ENCODE peak calls at places on chromosomes 5 and 9, in nine cellular contexts. One of them, this sample, is unnamed.

GRCh38 chr5:139064613-139065012 is 133.6 kb downstream of the SIL1 start:
- DNase-seq in caudate nucleus: no peak
- DNase-seq in T47D: no peak
- DNase-seq in prostate gland: no peak
- DNase-seq in CD4-positive, alpha-beta T cell: no peak
- DNase-seq in uterus: no peak
- DNase-seq in activated T-helper 1 cell treated with Interleukin-2 at 50 U/mL for 16 hours: no peak
- DNase-seq in anterior cingulate cortex: no peak
- DNase-seq in COR-L47: no peak
- DNase-seq in this sample: no peak

GRCh38 chr9:92406506-92406905 is 2.1 kb upstream of the OGN start:
- DNase-seq in caudate nucleus: no peak
- DNase-seq in T47D: no peak
- DNase-seq in prostate gland: peak
- DNase-seq in CD4-positive, alpha-beta T cell: no peak
- DNase-seq in uterus: no peak
- DNase-seq in activated T-helper 1 cell treated with Interleukin-2 at 50 U/mL for 16 hours: peak
- DNase-seq in anterior cingulate cortex: peak
- DNase-seq in COR-L47: no peak
- DNase-seq in this sample: no peak

GRCh38 chr9:93298498-93299417 is 114.8 kb downstream of the WNK2 start:
- DNase-seq in caudate nucleus: no peak
- DNase-seq in T47D: no peak
- DNase-seq in prostate gland: no peak
- DNase-seq in CD4-positive, alpha-beta T cell: no peak
- DNase-seq in uterus: no peak
- DNase-seq in activated T-helper 1 cell treated with Interleukin-2 at 50 U/mL for 16 hours: no peak
- DNase-seq in anterior cingulate cortex: no peak
- DNase-seq in COR-L47: no peak
- DNase-seq in this sample: no peak

GRCh38 chr5:72325566-72326297 is 5.6 kb downstream of the PTCD2 start:
- DNase-seq in caudate nucleus: no peak
- DNase-seq in T47D: no peak
- DNase-seq in prostate gland: no peak
- DNase-seq in CD4-positive, alpha-beta T cell: no peak
- DNase-seq in uterus: no peak
- DNase-seq in activated T-helper 1 cell treated with Interleukin-2 at 50 U/mL for 16 hours: no peak
- DNase-seq in anterior cingulate cortex: no peak
- DNase-seq in COR-L47: no peak
- DNase-seq in this sample: no peak

GRCh38 chr9:94108584-94108983 is 24.3 kb downstream of the PTPDC1 start:
- DNase-seq in caudate nucleus: no peak
- DNase-seq in T47D: no peak
- DNase-seq in prostate gland: no peak
- DNase-seq in CD4-positive, alpha-beta T cell: no peak
- DNase-seq in uterus: no peak
- DNase-seq in activated T-helper 1 cell treated with Interleukin-2 at 50 U/mL for 16 hours: no peak
- DNase-seq in anterior cingulate cortex: peak
- DNase-seq in COR-L47: no peak
- DNase-seq in this sample: no peak

GRCh38 chr9:76564300-76564699 is 105.3 kb downstream of the GCNT1 start:
- DNase-seq in caudate nucleus: no peak
- DNase-seq in T47D: no peak
- DNase-seq in prostate gland: no peak
- DNase-seq in CD4-positive, alpha-beta T cell: no peak
- DNase-seq in uterus: no peak
- DNase-seq in activated T-helper 1 cell treated with Interleukin-2 at 50 U/mL for 16 hours: no peak
- DNase-seq in anterior cingulate cortex: no peak
- DNase-seq in COR-L47: no peak
- DNase-seq in this sample: no peak

GRCh38 chr9:3385871-3386270 is 139.9 kb downstream of the RFX3 start:
- DNase-seq in caudate nucleus: no peak
- DNase-seq in T47D: no peak
- DNase-seq in prostate gland: no peak
- DNase-seq in CD4-positive, alpha-beta T cell: no peak
- DNase-seq in uterus: no peak
- DNase-seq in activated T-helper 1 cell treated with Interleukin-2 at 50 U/mL for 16 hours: no peak
- DNase-seq in anterior cingulate cortex: no peak
- DNase-seq in COR-L47: no peak
- DNase-seq in this sample: no peak

GRCh38 chr5:72817639-72818266 is 1.3 kb downstream of the TNPO1 start:
- DNase-seq in caudate nucleus: no peak
- DNase-seq in T47D: no peak
- DNase-seq in prostate gland: no peak
- DNase-seq in CD4-positive, alpha-beta T cell: no peak
- DNase-seq in uterus: no peak
- DNase-seq in activated T-helper 1 cell treated with Interleukin-2 at 50 U/mL for 16 hours: no peak
- DNase-seq in anterior cingulate cortex: no peak
- DNase-seq in COR-L47: no peak
- DNase-seq in this sample: no peak

GRCh38 chr5:149386166-149386565 is 7.1 kb upstream of the IL17B start:
- DNase-seq in caudate nucleus: no peak
- DNase-seq in T47D: no peak
- DNase-seq in prostate gland: no peak
- DNase-seq in CD4-positive, alpha-beta T cell: no peak
- DNase-seq in uterus: peak
- DNase-seq in activated T-helper 1 cell treated with Interleukin-2 at 50 U/mL for 16 hours: no peak
- DNase-seq in anterior cingulate cortex: no peak
- DNase-seq in COR-L47: no peak
- DNase-seq in this sample: no peak

GRCh38 chr9:8309258-8309657 is 509.7 kb upstream of the DMAC1 start:
- DNase-seq in caudate nucleus: no peak
- DNase-seq in T47D: no peak
- DNase-seq in prostate gland: no peak
- DNase-seq in CD4-positive, alpha-beta T cell: no peak
- DNase-seq in uterus: no peak
- DNase-seq in activated T-helper 1 cell treated with Interleukin-2 at 50 U/mL for 16 hours: no peak
- DNase-seq in anterior cingulate cortex: no peak
- DNase-seq in COR-L47: no peak
- DNase-seq in this sample: no peak

GRCh38 chr5:102200861-102201260 is 95.2 kb downstream of the SLCO4C1 start:
- DNase-seq in caudate nucleus: no peak
- DNase-seq in T47D: no peak
- DNase-seq in prostate gland: no peak
- DNase-seq in CD4-positive, alpha-beta T cell: no peak
- DNase-seq in uterus: no peak
- DNase-seq in activated T-helper 1 cell treated with Interleukin-2 at 50 U/mL for 16 hours: no peak
- DNase-seq in anterior cingulate cortex: no peak
- DNase-seq in COR-L47: no peak
- DNase-seq in this sample: no peak

GRCh38 chr5:1086137-1086536 is 25.7 kb downstream of the SLC12A7 start:
- DNase-seq in caudate nucleus: no peak
- DNase-seq in T47D: no peak
- DNase-seq in prostate gland: no peak
- DNase-seq in CD4-positive, alpha-beta T cell: no peak
- DNase-seq in uterus: no peak
- DNase-seq in activated T-helper 1 cell treated with Interleukin-2 at 50 U/mL for 16 hours: no peak
- DNase-seq in anterior cingulate cortex: no peak
- DNase-seq in COR-L47: no peak
- DNase-seq in this sample: no peak

GRCh38 chr5:172548311-172548731 is 92.7 kb upstream of the NEURL1B start:
- DNase-seq in caudate nucleus: no peak
- DNase-seq in T47D: no peak
- DNase-seq in prostate gland: peak
- DNase-seq in CD4-positive, alpha-beta T cell: no peak
- DNase-seq in uterus: no peak
- DNase-seq in activated T-helper 1 cell treated with Interleukin-2 at 50 U/mL for 16 hours: no peak
- DNase-seq in anterior cingulate cortex: peak
- DNase-seq in COR-L47: no peak
- DNase-seq in this sample: no peak

GRCh38 chr5:36874465-36874864 is 2.1 kb upstream of the NIPBL start:
- DNase-seq in caudate nucleus: no peak
- DNase-seq in T47D: no peak
- DNase-seq in prostate gland: no peak
- DNase-seq in CD4-positive, alpha-beta T cell: no peak
- DNase-seq in uterus: no peak
- DNase-seq in activated T-helper 1 cell treated with Interleukin-2 at 50 U/mL for 16 hours: no peak
- DNase-seq in anterior cingulate cortex: no peak
- DNase-seq in COR-L47: no peak
- DNase-seq in this sample: no peak

GRCh38 chr5:163544041-163544440 is 38.6 kb downstream of the MAT2B start:
- DNase-seq in caudate nucleus: no peak
- DNase-seq in T47D: no peak
- DNase-seq in prostate gland: no peak
- DNase-seq in CD4-positive, alpha-beta T cell: no peak
- DNase-seq in uterus: no peak
- DNase-seq in activated T-helper 1 cell treated with Interleukin-2 at 50 U/mL for 16 hours: no peak
- DNase-seq in anterior cingulate cortex: no peak
- DNase-seq in COR-L47: no peak
- DNase-seq in this sample: no peak

GRCh38 chr5:134462761-134463160 is 51.1 kb upstream of the CDKN2AIPNL start:
- DNase-seq in caudate nucleus: no peak
- DNase-seq in T47D: no peak
- DNase-seq in prostate gland: no peak
- DNase-seq in CD4-positive, alpha-beta T cell: no peak
- DNase-seq in uterus: no peak
- DNase-seq in activated T-helper 1 cell treated with Interleukin-2 at 50 U/mL for 16 hours: no peak
- DNase-seq in anterior cingulate cortex: no peak
- DNase-seq in COR-L47: no peak
- DNase-seq in this sample: no peak

GRCh38 chr5:55633574-55634203 is 78.4 kb downstream of the SLC38A9 start:
- DNase-seq in caudate nucleus: no peak
- DNase-seq in T47D: no peak
- DNase-seq in prostate gland: no peak
- DNase-seq in CD4-positive, alpha-beta T cell: no peak
- DNase-seq in uterus: no peak
- DNase-seq in activated T-helper 1 cell treated with Interleukin-2 at 50 U/mL for 16 hours: no peak
- DNase-seq in anterior cingulate cortex: no peak
- DNase-seq in COR-L47: no peak
- DNase-seq in this sample: no peak

This sample was measured in dorsolateral prefrontal cortex.